ENCODE peak calls at places on chromosomes 13 and 19, in four cellular contexts. N is thoracic aorta; M is neuronal stem cell; L is CD4-positive, CD25-positive, alpha-beta regulatory T cell. W is an unnamed sample. For H3K27me3, the result is how much of the 10 kb centered on the place peaks cover.

GRCh38 chr13:22738357-22738756 is 442.4 kb upstream of the SGCG start:
- DNase-seq in N (no peak), M (no peak), L (no peak), W (no peak)

GRCh38 chr13:113742445-113743120 is 16.4 kb upstream of the TMEM255B start:
- DNase-seq in N (no peak), M (no peak), L (no peak), W (no peak)

GRCh38 chr13:23983671-23984070 is 86.4 kb upstream of the C1QTNF9B start:
- DNase-seq in N (no peak), M (no peak), L (no peak), W (no peak)

GRCh38 chr13:64130600-64130999 is 2715.0 kb upstream of the PCDH20 start:
- DNase-seq in N (no peak), M (no peak), L (no peak), W (no peak)

GRCh38 chr13:78121001-78121400 is 202.4 kb upstream of the EDNRB start:
- DNase-seq in N (no peak), M (no peak), L (no peak), W (no peak)

GRCh38 chr13:102846261-102847015 is 606 bp downstream of the ERCC5 start:
- DNase-seq in N (no peak), M (no peak), L (peak), W (peak)

GRCh38 chr13:36395280-36395679 is 37.0 kb upstream of the CCNA1 start:
- DNase-seq in N (no peak), M (no peak), L (no peak), W (no peak)

GRCh38 chr19:52692431-52693008 is 42.3 kb downstream of the ZNF611 start:
- DNase-seq in N (no peak), M (no peak), L (no peak), W (no peak)

GRCh38 chr13:109204252-109204651 is 574.8 kb downstream of the MYO16 start:
- DNase-seq in N (no peak), M (no peak), L (no peak), W (no peak)

GRCh38 chr19:46963093-46963734 is 56.4 kb upstream of the NPAS1 start:
- DNase-seq in N (no peak), M (no peak), L (no peak), W (no peak)

GRCh38 chr13:72970956-72971355 is 87.8 kb upstream of the KLF5 start:
- DNase-seq in N (no peak), M (no peak), L (no peak), W (no peak)

GRCh38 chr19:57321746-57322145 is 1.5 kb downstream of the ZNF543 start:
- DNase-seq in N (no peak), M (no peak), L (no peak), W (no peak)

GRCh38 chr19:49145485-49146407 is 9.4 kb downstream of the HRC start:
- DNase-seq in N (no peak), M (peak), L (peak), W (peak)

GRCh38 chr13:60182907-60183306 is 19.2 kb upstream of the DIAPH3 start:
- DNase-seq in N (no peak), M (no peak), L (no peak), W (no peak)

GRCh38 chr13:31134055-31134711 is 27.5 kb downstream of the HSPH1 start:
- DNase-seq in N (no peak), M (no peak), L (no peak), W (no peak)

GRCh38 chr13:21014666-21015170 is 46.7 kb downstream of the LATS2 start:
- DNase-seq in N (no peak), M (no peak), L (no peak), W (no peak)

GRCh38 chr13:94384217-94384905 is 95.1 kb downstream of the DCT start:
- DNase-seq in N (no peak), M (no peak), L (no peak), W (no peak)

GRCh38 chr13:98509271-98510155 is 67.4 kb downstream of the STK24 start:
- DNase-seq in N (peak), M (no peak), L (peak), W (peak)

GRCh38 chr13:28406728-28407266 is 88.1 kb downstream of the FLT1 start:
- DNase-seq in N (no peak), M (no peak), L (no peak), W (no peak)

GRCh38 chr19:7986321-7987083 is 18.9 kb downstream of the ELAVL1 start:
- DNase-seq in N (no peak), M (no peak), L (no peak), W (no peak)

GRCh38 chr19:44258139-44258538 is 1.5 kb upstream of the ZNF233 start:
- DNase-seq in N (no peak), M (no peak), L (no peak), W (no peak)
- H3K27me3 ChIP-seq in N (under half), M (under half), L (under half), W (under half)

GRCh38 chr19:3837332-3837731 is 31.5 kb downstream of the ZFR2 start:
- DNase-seq in N (no peak), M (no peak), L (no peak), W (no peak)
- H3K27me3 ChIP-seq in N (under half), M (under half), L (under half), W (under half)

DNA sequence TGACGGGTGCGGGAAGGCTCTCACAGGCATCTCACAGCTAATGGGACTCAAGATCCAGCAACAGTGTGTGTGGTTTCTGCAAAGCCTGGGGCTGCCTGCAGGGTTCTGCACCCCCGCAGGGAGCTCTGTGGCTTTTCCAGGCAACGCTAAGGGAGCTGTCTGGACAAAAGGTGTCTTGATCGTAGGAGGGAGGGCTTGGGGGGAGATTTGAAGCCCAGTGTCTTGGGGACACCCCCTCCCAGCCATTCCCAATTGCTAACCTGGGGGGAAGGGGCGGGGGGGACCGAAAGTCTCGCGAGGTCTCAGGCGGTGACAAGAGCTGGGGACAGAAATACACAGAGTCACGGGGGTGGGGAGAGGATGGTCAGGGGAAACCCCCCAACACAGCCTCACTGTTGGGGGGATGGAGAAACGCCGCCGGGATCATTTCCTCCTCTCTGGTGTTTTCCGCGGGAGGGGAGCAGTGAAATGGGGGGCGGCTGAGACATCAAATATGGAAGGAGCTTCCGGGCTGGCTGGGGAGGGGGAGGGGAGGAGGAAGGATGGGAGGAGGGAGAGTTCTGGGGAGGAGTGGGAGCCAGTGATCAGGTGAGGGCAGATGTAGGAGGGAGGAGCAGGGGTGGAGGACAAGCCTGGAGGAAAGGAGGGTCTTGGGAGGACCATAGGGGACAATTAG is 13.3 kb downstream of the KCNC3 start:
- DNase-seq in N (no peak), M (no peak), L (no peak), W (no peak)
- H3K27me3 ChIP-seq in N (under half), M (under half), L (under half), W (under half)

GRCh38 chr19:41848666-41849065 is 3.8 kb downstream of the DMRTC2 start:
- DNase-seq in N (no peak), M (no peak), L (no peak), W (no peak)
- H3K27me3 ChIP-seq in N (under half), M (under half), L (under half), W (under half)

DNA sequence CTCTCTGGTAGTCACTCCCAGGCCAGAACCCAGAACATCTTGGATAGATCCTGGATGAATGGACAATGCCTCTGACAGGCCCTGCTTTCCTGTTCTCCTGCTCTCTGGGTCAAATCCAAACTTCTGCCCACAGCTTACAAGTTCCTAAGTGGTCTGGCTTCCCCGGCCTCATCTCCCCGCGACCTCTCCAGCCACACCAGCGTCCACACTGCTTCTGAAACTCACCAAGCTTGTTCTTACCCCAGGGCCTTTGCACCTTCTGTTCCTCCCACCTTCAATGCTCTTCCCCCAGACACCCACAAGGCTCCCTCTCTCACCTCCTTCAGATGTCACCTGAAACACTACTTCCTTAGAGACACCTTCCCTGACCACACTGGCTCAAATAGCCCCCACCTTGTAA is 3.5 kb downstream of the OLFM2 start:
- DNase-seq in N (no peak), M (no peak), L (no peak), W (no peak)
- H3K27me3 ChIP-seq in N (under half), M (under half), L (under half), W (under half)

GRCh38 chr19:3278749-3279148 is 54.3 kb downstream of the CELF5 start:
- DNase-seq in N (no peak), M (no peak), L (no peak), W (no peak)
- H3K27me3 ChIP-seq in N (under half), M (under half), L (under half), W (under half)

GRCh38 chr19:1776606-1777147 is 23.4 kb downstream of the ONECUT3 start:
- DNase-seq in N (no peak), M (no peak), L (no peak), W (no peak)
- H3K27me3 ChIP-seq in N (under half), M (half or more), L (under half), W (half or more)

DNA sequence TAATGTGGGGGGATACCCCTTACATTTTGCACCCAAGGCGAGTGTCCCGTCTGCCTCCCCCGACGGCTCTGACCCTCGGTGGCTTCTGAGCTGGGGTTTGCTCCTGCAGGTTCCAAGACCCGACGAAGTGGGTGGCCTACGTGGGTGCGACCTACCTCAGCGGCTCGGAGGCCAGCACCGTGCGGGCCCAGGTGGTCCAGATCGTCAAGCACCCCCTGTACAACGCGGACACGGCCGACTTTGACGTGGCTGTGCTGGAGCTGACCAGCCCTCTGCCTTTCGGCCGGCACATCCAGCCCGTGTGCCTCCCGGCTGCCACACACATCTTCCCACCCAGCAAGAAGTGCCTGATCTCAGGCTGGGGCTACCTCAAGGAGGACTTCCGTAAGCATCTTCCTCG is 19.1 kb downstream of the TIMM13 start:
- DNase-seq in N (no peak), M (no peak), L (no peak), W (no peak)
- H3K27me3 ChIP-seq in N (under half), M (under half), L (under half), W (under half)